ENCODE peak calls at places on chromosomes 4 and X, in four cellular contexts. One of them, this sample, is unnamed.

GRCh38 chr4:42474406-42474805 is 77.1 kb downstream of the SHISA3 start:
- DNase-seq in HepG2: no peak
- DNase-seq in IMR-90: no peak
- DNase-seq in K562: no peak
- DNase-seq in this sample: no peak

GRCh38 chrX:133473451-133473850 is 58.2 kb upstream of the GPC4 start:
- DNase-seq in HepG2: no peak
- DNase-seq in IMR-90: no peak
- DNase-seq in K562: no peak
- DNase-seq in this sample: no peak

GRCh38 chr4:138977525-138977924 is 38.1 kb upstream of the NOCT start:
- DNase-seq in HepG2: peak
- DNase-seq in IMR-90: no peak
- DNase-seq in K562: no peak
- DNase-seq in this sample: no peak

GRCh38 chr4:54063224-54063623 is 1.2 kb downstream of the CHIC2 start:
- DNase-seq in HepG2: peak
- DNase-seq in IMR-90: peak
- DNase-seq in K562: no peak
- DNase-seq in this sample: no peak

GRCh38 chrX:139930923-139931645 is 1.8 kb downstream of the ATP11C start:
- DNase-seq in HepG2: peak
- DNase-seq in IMR-90: no peak
- DNase-seq in K562: peak
- DNase-seq in this sample: peak

GRCh38 chr4:82909326-82909725 is 8.8 kb downstream of the THAP9 start:
- DNase-seq in HepG2: no peak
- DNase-seq in IMR-90: no peak
- DNase-seq in K562: no peak
- DNase-seq in this sample: no peak

GRCh38 chr4:53128959-53129358 is 236.9 kb downstream of the SCFD2 start:
- DNase-seq in HepG2: no peak
- DNase-seq in IMR-90: no peak
- DNase-seq in K562: no peak
- DNase-seq in this sample: no peak

GRCh38 chr4:147829401-147830101 is 97.7 kb downstream of the ARHGAP10 start:
- DNase-seq in HepG2: no peak
- DNase-seq in IMR-90: peak
- DNase-seq in K562: no peak
- DNase-seq in this sample: no peak

GRCh38 chrX:70168238-70169188 is 8.8 kb upstream of the DGAT2L6 start:
- DNase-seq in HepG2: peak
- DNase-seq in IMR-90: peak
- DNase-seq in K562: peak
- DNase-seq in this sample: peak

GRCh38 chrX:12269484-12269883 is 131.2 kb downstream of the FRMPD4 start:
- DNase-seq in HepG2: no peak
- DNase-seq in IMR-90: no peak
- DNase-seq in K562: no peak
- DNase-seq in this sample: peak

GRCh38 chrX:129933700-129934099 is 27.7 kb downstream of the UTP14A start:
- DNase-seq in HepG2: no peak
- DNase-seq in IMR-90: no peak
- DNase-seq in K562: no peak
- DNase-seq in this sample: no peak

GRCh38 chr4:5852806-5853205 is 40.1 kb downstream of the CRMP1 start:
- DNase-seq in HepG2: no peak
- DNase-seq in IMR-90: no peak
- DNase-seq in K562: no peak
- DNase-seq in this sample: no peak

GRCh38 chr4:26839016-26839415 is 21.6 kb upstream of the STIM2 start:
- DNase-seq in HepG2: no peak
- DNase-seq in IMR-90: peak
- DNase-seq in K562: no peak
- DNase-seq in this sample: no peak

GRCh38 chr4:77473509-77473908 is 132.1 kb upstream of the CXCL13 start:
- DNase-seq in HepG2: peak
- DNase-seq in IMR-90: peak
- DNase-seq in K562: peak
- DNase-seq in this sample: peak

GRCh38 chr4:84482564-84483563 is 16.2 kb downstream of the NKX6-1 start:
- DNase-seq in HepG2: no peak
- DNase-seq in IMR-90: no peak
- DNase-seq in K562: no peak
- DNase-seq in this sample: no peak

GRCh38 chr4:106569151-106570029 is 200.8 kb upstream of the GIMD1 start:
- DNase-seq in HepG2: no peak
- DNase-seq in IMR-90: peak
- DNase-seq in K562: no peak
- DNase-seq in this sample: no peak

GRCh38 chr4:140149851-140150635 is 3.9 kb downstream of the MAML3 start:
- DNase-seq in HepG2: no peak
- DNase-seq in IMR-90: peak
- DNase-seq in K562: peak
- DNase-seq in this sample: peak

GRCh38 chr4:128574706-128575105 is 234.8 kb upstream of the JADE1 start:
- DNase-seq in HepG2: peak
- DNase-seq in IMR-90: peak
- DNase-seq in K562: peak
- DNase-seq in this sample: peak

GRCh38 chr4:158255727-158256324 is 45.5 kb downstream of the TMEM144 start:
- DNase-seq in HepG2: peak
- DNase-seq in IMR-90: peak
- DNase-seq in K562: peak
- DNase-seq in this sample: peak

GRCh38 chr4:183960912-183961569 is 55.9 kb downstream of the STOX2 start:
- DNase-seq in HepG2: no peak
- DNase-seq in IMR-90: no peak
- DNase-seq in K562: no peak
- DNase-seq in this sample: no peak

GRCh38 chr4:128718793-128719192 is 90.7 kb upstream of the JADE1 start:
- DNase-seq in HepG2: no peak
- DNase-seq in IMR-90: peak
- DNase-seq in K562: no peak
- DNase-seq in this sample: no peak

DNA sequence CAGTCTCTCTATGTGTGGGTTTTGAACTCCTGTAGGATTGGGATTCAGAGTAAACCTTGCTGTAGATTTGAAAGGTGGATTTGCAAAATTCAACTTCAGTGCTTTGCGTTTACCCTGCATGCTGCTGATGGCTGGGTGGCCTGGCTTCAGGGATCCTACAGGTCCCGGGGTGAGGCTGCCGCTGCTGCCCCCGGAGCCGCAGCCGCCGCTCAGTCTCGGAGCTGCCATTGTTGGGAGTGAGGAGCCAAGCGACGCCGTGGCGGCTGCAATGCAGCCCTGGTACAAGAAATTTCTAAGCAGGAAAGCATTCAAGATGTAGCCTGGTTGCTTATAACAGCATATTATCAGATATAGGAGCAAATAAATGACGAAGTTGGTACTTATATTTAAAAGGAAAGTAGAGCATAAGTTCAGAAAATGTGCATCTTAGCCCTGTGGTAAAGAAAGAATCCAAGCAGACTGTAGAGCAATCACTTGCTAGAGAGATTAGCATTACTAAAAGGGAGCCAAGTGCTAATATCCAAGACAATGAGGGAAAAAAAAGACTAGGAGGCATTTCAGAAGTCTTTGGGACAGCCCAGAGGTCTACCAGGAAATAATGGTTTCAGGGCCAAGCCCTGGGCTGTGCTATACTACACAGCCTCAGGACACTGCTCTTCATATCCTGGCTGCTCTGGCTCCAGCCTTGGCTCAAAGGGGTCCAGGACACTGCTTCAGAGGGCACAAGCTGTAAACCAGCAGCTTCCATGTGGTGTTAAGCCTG is 36.9 kb upstream of the CHIC1 start:
- DNase-seq in HepG2: no peak
- DNase-seq in IMR-90: no peak
- DNase-seq in K562: no peak
- DNase-seq in this sample: no peak
- TF ChIP-seq MAZ in HepG2: no peak
- TF ChIP-seq MAZ in IMR-90: no peak
- TF ChIP-seq MAZ in K562: no peak
- TF ChIP-seq MAZ in this sample: no peak

GRCh38 chrX:108168961-108169740 is 77.6 kb downstream of the ATG4A start:
- DNase-seq in HepG2: no peak
- DNase-seq in IMR-90: no peak
- DNase-seq in K562: no peak
- DNase-seq in this sample: no peak

GRCh38 chrX:108167211-108167872 is 75.8 kb downstream of the ATG4A start:
- DNase-seq in HepG2: no peak
- DNase-seq in IMR-90: peak
- DNase-seq in K562: no peak
- DNase-seq in this sample: peak

GRCh38 chrX:108162265-108162664 is 70.7 kb downstream of the ATG4A start:
- DNase-seq in HepG2: no peak
- DNase-seq in IMR-90: no peak
- DNase-seq in K562: no peak
- DNase-seq in this sample: no peak

GRCh38 chrX:108163333-108164082 is 71.9 kb downstream of the ATG4A start:
- DNase-seq in HepG2: no peak
- DNase-seq in IMR-90: no peak
- DNase-seq in K562: no peak
- DNase-seq in this sample: no peak

GRCh38 chrX:108165349-108166111 is 74.0 kb downstream of the ATG4A start:
- DNase-seq in HepG2: peak
- DNase-seq in IMR-90: peak
- DNase-seq in K562: peak
- DNase-seq in this sample: peak
- TF ChIP-seq SMC3 in HepG2: peak
- TF ChIP-seq SMC3 in IMR-90: peak
- TF ChIP-seq SMC3 in K562: no peak
- TF ChIP-seq SMC3 in this sample: peak

GRCh38 chrX:124212622-124213021 is 119.8 kb upstream of the TEX13D start:
- DNase-seq in HepG2: no peak
- DNase-seq in IMR-90: no peak
- DNase-seq in K562: no peak
- DNase-seq in this sample: no peak

GRCh38 chrX:124215786-124216185 is 116.7 kb upstream of the TEX13D start:
- DNase-seq in HepG2: no peak
- DNase-seq in IMR-90: no peak
- DNase-seq in K562: no peak
- DNase-seq in this sample: no peak

GRCh38 chrX:124223524-124223923 is 108.9 kb upstream of the TEX13D start:
- DNase-seq in HepG2: no peak
- DNase-seq in IMR-90: no peak
- DNase-seq in K562: no peak
- DNase-seq in this sample: no peak

GRCh38 chrX:124216396-124217124 is 115.9 kb upstream of the TEX13D start:
- DNase-seq in HepG2: no peak
- DNase-seq in IMR-90: no peak
- DNase-seq in K562: no peak
- DNase-seq in this sample: no peak

DNA sequence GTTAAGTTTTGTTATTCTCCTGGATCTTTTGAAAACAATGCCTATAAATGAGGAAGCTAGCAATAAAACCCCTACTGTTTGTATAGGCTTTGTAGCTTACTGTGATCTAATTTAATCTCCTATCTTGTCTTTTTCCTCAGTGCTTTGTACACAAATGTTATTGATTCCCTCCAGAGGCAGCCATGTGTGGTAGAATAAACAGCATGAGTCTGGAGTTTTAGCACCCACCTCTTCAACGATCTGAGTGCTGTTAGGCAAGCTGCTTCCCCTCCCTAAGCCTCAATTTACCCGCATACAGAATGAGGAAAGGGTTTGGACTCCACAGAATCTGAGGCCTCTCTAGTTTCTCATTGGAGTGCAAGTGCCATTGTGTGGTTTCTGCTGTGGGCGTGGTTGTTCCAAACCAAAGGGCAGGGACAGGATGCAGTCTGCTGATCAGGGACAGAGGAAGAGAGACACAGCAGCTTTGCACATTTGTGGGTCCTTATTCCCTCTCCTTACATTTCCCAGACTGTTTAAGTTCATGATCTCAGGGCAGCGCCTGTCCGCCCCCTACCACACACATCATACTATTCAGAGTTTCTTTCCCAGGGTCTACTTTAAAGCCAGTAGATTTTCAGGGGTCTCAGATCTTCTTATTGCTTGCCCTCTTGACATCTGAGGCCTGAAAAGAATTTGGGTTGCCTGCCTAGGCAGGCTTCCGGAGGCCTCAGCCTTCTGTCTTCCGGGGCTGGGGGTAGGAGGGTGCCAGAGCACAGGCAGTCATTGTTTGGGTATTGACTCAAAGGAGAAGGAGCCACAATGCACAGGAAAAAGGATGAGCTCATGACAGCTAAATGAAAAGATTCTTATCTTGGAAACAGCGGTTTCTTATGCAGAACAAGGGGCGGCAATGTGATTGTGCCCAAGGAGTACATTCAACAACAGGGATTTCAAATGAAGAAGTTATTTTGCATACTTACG is 114.9 kb upstream of the TEX13D start:
- DNase-seq in HepG2: peak
- DNase-seq in IMR-90: no peak
- DNase-seq in K562: no peak
- DNase-seq in this sample: no peak
- TF ChIP-seq MAZ in HepG2: no peak
- TF ChIP-seq MAZ in IMR-90: no peak
- TF ChIP-seq MAZ in K562: no peak
- TF ChIP-seq MAZ in this sample: no peak

GRCh38 chrX:17822351-17822750 is 38.7 kb downstream of the RAI2 start:
- DNase-seq in HepG2: no peak
- DNase-seq in IMR-90: no peak
- DNase-seq in K562: no peak
- DNase-seq in this sample: no peak
- TF ChIP-seq SMC3 in HepG2: no peak
- TF ChIP-seq SMC3 in IMR-90: no peak
- TF ChIP-seq SMC3 in K562: no peak
- TF ChIP-seq SMC3 in this sample: no peak

DNA sequence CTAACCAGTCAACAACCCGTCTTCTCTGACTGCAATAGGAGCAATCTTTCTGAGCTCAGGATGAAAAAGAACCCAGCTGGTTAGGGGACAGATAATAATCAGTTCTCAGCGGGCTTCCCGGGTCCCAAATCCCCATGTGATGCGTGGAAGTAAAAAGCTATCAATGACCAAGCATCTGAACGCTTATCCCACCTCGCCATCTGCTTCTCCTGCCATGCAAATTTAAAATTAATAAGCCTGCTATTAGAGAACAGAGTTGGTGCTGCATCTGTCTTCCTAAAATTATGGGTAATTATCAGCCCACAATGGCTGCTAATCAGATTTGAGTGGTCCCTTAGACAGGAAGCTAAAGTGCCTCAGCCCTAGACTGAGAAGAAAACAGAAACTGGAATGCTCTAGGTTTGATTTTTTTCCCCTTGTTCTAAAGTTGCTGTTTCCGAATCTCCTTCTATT is 37.5 kb downstream of the AFAP1 start:
- DNase-seq in HepG2: no peak
- DNase-seq in IMR-90: no peak
- DNase-seq in K562: no peak
- DNase-seq in this sample: no peak
- TF ChIP-seq MAZ in HepG2: no peak
- TF ChIP-seq MAZ in IMR-90: no peak
- TF ChIP-seq MAZ in K562: no peak
- TF ChIP-seq MAZ in this sample: no peak